ENCODE peak calls at places on chromosomes 16 and 17, in nine cellular contexts. J is stomach, V is BJ, T is AG10803, B is lower lobe of right lung, D is AG04450, A is suprapubic skin, H is tibial nerve, E is HCT116. C is an unnamed sample.

GRCh38 chr16:15464401-15465186 is 30.2 kb downstream of the BMERB1 start:
- DNase-seq in J (no peak), V (no peak), T (peak; percentile 25), B (no peak), D (no peak), A (no peak), H (no peak), E (no peak), C (no peak)

GRCh38 chr16:25395528-25395927 is 137.9 kb upstream of the ZKSCAN2 start:
- DNase-seq in J (no peak), V (no peak), T (no peak), B (no peak), D (no peak), A (no peak), H (no peak), E (no peak), C (no peak)

GRCh38 chr17:5545051-5545987 is 39.0 kb downstream of the NLRP1 start:
- DNase-seq in J (no peak), V (no peak), T (no peak), B (no peak), D (no peak), A (no peak), H (no peak), E (no peak), C (no peak)

GRCh38 chr16:81265658-81266451 is 27.4 kb downstream of the BCO1 start:
- DNase-seq in J (peak; percentile 93), V (no peak), T (peak; percentile 31), B (peak; percentile 66), D (no peak), A (peak; percentile 66), H (peak; percentile 66), E (no peak), C (peak; percentile 12)

GRCh38 chr16:12245088-12245922 is 268.8 kb downstream of the SNX29 start:
- DNase-seq in J (no peak), V (no peak), T (no peak), B (no peak), D (no peak), A (no peak), H (no peak), E (no peak), C (no peak)

GRCh38 chr17:74579910-74580309 is 12.2 kb downstream of the CD300LD start:
- DNase-seq in J (no peak), V (no peak), T (no peak), B (no peak), D (no peak), A (no peak), H (no peak), E (no peak), C (no peak)

GRCh38 chr17:21300601-21301571 is 16.4 kb downstream of the MAP2K3 start:
- DNase-seq in J (no peak), V (no peak), T (no peak), B (peak; percentile 46), D (no peak), A (no peak), H (no peak), E (no peak), C (no peak)

GRCh38 chr16:72203401-72203800 is 31.4 kb upstream of the PMFBP1 start:
- DNase-seq in J (no peak), V (no peak), T (peak; percentile 23), B (no peak), D (no peak), A (no peak), H (peak; percentile 44), E (no peak), C (peak; percentile 80)

GRCh38 chr16:4011940-4012629 is 104.2 kb downstream of the ADCY9 start:
- DNase-seq in J (no peak), V (no peak), T (no peak), B (no peak), D (no peak), A (no peak), H (no peak), E (no peak), C (no peak)

GRCh38 chr17:36920032-36921000 is 17.0 kb upstream of the LHX1 start:
- DNase-seq in J (no peak), V (no peak), T (no peak), B (no peak), D (no peak), A (no peak), H (no peak), E (peak; percentile 43), C (no peak)

GRCh38 chr16:89096768-89097527 is 3.3 kb downstream of the ACSF3 start:
- DNase-seq in J (no peak), V (no peak), T (no peak), B (no peak), D (no peak), A (no peak), H (no peak), E (no peak), C (no peak)

GRCh38 chr16:1537138-1537577 is 3.7 kb downstream of the TMEM204 start:
- DNase-seq in J (no peak), V (no peak), T (no peak), B (peak; percentile 45), D (no peak), A (no peak), H (no peak), E (no peak), C (no peak)
- H3K4me3 ChIP-seq in J (peak overlapping the region; percentile 52), V (peak overlapping the region; percentile 20), T (no peak overlapping the region), B (peak overlapping the region; percentile 73), D (no peak overlapping the region), A (peak overlapping the region; percentile 58), H (peak overlapping the region; percentile 61), E (no peak overlapping the region), C (no peak overlapping the region)

GRCh38 chr17:8156174-8156992 is 4.2 kb upstream of the PER1 start:
- DNase-seq in J (peak; percentile 100), V (peak; percentile 100), T (peak; percentile 100), B (peak; percentile 100), D (peak; percentile 100), A (peak; percentile 100), H (peak; percentile 100), E (peak; percentile 100), C (peak; percentile 100)
- TF ChIP-seq CTCF in J (no peak), V (peak; percentile 7), T (peak; percentile 18), B (peak; percentile 5), D (no peak), A (no peak), H (peak; percentile 25), E (no peak), C (no peak)

DNA sequence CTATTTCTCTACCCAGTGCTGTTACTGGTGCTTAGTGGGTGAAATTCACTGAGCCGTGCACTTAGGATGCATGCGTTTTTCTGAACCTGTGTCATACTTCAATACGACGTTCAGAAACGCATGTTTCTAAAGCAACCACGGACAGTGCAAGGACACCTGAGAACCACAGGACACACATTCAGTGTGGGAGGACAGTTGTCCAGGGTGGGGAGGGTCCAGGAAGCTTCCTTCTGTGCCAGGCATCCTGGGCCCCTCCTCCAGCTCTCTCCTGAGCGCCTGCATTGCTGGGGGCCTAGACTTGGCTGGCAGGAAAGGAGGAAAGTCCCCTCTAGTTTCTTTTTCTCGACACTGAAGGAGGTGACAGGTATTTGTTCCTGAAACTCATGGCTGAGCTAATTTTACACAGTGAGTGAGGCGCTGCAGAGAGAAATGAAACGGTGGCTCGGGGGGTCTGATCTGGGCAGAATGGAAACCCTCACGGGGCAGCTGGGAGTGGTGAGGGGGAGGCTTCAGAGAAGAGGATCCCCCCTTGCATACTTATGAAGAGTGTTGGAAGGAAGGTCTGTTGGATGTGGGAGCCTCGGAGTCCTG is 89.9 kb downstream of the IRF8 start:
- DNase-seq in J (no peak), V (no peak), T (no peak), B (no peak), D (no peak), A (peak; percentile 48), H (no peak), E (no peak), C (no peak)
- H3K4me3 ChIP-seq in J (no peak overlapping the region), V (no peak overlapping the region), T (no peak overlapping the region), B (no peak overlapping the region), D (no peak overlapping the region), A (no peak overlapping the region), H (no peak overlapping the region), E (no peak overlapping the region), C (no peak overlapping the region)

GRCh38 chr17:11874756-11875155 is 122.5 kb downstream of the ZNF18 start:
- DNase-seq in J (no peak), V (no peak), T (no peak), B (no peak), D (no peak), A (no peak), H (no peak), E (no peak), C (no peak)

GRCh38 chr17:11885051-11885450 is 112.2 kb downstream of the ZNF18 start:
- DNase-seq in J (no peak), V (no peak), T (no peak), B (no peak), D (no peak), A (no peak), H (no peak), E (no peak), C (no peak)

GRCh38 chr17:11882716-11883115 is 114.6 kb downstream of the ZNF18 start:
- DNase-seq in J (no peak), V (no peak), T (no peak), B (no peak), D (no peak), A (no peak), H (no peak), E (no peak), C (no peak)

GRCh38 chr17:11880714-11881113 is 116.6 kb downstream of the ZNF18 start:
- DNase-seq in J (no peak), V (no peak), T (no peak), B (no peak), D (no peak), A (no peak), H (no peak), E (peak; percentile 48), C (no peak)
- TF ChIP-seq CTCF in J (no peak), V (no peak), T (no peak), B (peak; percentile 20), D (no peak), A (peak; percentile 9), H (peak; percentile 45), E (no peak), C (no peak)

DNA sequence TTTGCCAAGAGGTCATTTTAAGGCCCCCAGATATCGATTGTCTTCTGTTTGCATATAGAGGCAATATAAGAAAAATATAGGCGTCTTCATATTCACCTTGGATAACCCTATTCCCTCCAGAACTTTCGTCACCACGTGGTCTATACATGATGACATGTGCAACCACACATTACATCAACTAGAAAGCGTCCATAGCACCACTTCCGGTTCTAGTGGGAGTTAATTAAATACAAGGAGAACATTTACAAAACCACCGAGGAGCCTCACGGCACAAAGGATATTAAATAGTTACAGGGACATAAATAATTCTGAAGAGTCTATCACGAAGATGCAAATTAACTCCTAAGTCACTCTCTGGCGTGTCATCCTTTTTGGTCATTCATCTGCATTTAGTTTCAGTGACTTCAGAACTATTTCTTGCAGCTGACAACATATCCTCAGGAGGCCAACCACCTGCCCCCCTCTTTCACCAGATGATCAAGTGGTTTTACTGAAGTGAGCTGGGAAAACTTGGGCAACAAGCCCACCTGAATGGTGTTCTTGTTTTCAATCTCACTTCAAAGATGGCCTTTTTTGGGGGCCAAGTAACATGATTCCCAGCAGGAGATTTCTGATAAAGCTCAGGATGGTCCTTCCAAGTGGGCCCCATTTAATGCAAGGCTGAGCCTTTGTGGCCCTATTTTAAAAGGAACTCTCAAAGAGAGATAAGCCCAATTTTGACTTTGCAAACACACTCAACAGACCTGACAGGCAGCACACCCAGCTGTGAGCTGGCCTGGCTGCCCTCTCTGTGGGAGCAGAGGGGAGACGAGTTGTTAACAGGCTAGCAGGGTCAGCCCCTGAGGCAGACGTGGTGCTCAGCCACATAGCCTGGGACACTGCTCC is 15.3 kb downstream of the CMTM3 start:
- DNase-seq in J (no peak), V (peak; percentile 71), T (peak; percentile 91), B (no peak), D (no peak), A (no peak), H (no peak), E (no peak), C (peak; percentile 66)
- H3K4me3 ChIP-seq in J (no peak overlapping the region), V (no peak overlapping the region), T (no peak overlapping the region), B (no peak overlapping the region), D (no peak overlapping the region), A (no peak overlapping the region), H (no peak overlapping the region), E (no peak overlapping the region), C (no peak overlapping the region)

GRCh38 chr16:27867122-27868110 is 196.1 kb downstream of the GSG1L start:
- DNase-seq in J (peak; percentile 53), V (peak; percentile 1), T (peak; percentile 47), B (peak; percentile 84), D (peak; percentile 8), A (no peak), H (no peak), E (peak; percentile 86), C (peak; percentile 51)
- TF ChIP-seq CTCF in J (no peak), V (peak; percentile 69), T (peak; percentile 50), B (peak; percentile 48), D (peak; percentile 43), A (peak; percentile 35), H (no peak), E (peak; percentile 73), C (peak; percentile 32)